ENCODE peak calls at places on chromosomes 13 and 19, in ten cellular contexts. J is brain microvascular endothelial cell; P is WERI-Rb-1; D is CD8-positive, alpha-beta T cell; C is breast epithelium; Q is left lung; W is A673; Y is heart right ventricle; L is ovary; Z is thoracic aorta. I is an unnamed sample. For H3K27me3 and H3K36me3, the result is how much of the 10 kb centered on the place peaks cover.

GRCh38 chr13:76635232-76636021 is 250.8 kb downstream of the KCTD12 start:
- DNase-seq in C (no peak), L (no peak), Q (no peak), P (no peak), Y (no peak), D (no peak), W (no peak), J (no peak), Z (no peak), I (no peak)

GRCh38 chr13:41352935-41353801 is 42.1 kb downstream of the NAA16 start:
- DNase-seq in W (peak), D (peak), L (no peak), P (no peak), J (peak), Z (no peak), Y (peak), Q (no peak), C (no peak), I (no peak)

GRCh38 chr13:26816876-26817275 is 56.3 kb upstream of the GPR12 start:
- DNase-seq in L (no peak), J (no peak), W (no peak), Q (no peak), Y (no peak), D (no peak), P (no peak), C (no peak), Z (no peak), I (no peak)

GRCh38 chr13:92303428-92303827 is 905.0 kb downstream of the GPC5 start:
- DNase-seq in Q (no peak), J (peak), W (no peak), P (no peak), C (no peak), Z (no peak), D (no peak), Y (no peak), L (no peak), I (no peak)

GRCh38 chr13:45464687-45465453 is at the start of gene COG3:
- DNase-seq in W (peak), Q (peak), J (peak), C (peak), Z (peak), D (peak), P (peak), Y (peak), L (peak), I (peak)

GRCh38 chr13:64083396-64083795 is 2667.7 kb upstream of the PCDH20 start:
- DNase-seq in L (no peak), D (no peak), J (no peak), W (no peak), Q (no peak), Z (no peak), C (no peak), P (no peak), Y (no peak), I (no peak)

GRCh38 chr13:91236182-91236581 is 111.3 kb upstream of the MIR17HG start:
- DNase-seq in Y (no peak), Z (no peak), L (no peak), D (no peak), W (no peak), P (no peak), J (no peak), C (no peak), Q (no peak), I (no peak)

GRCh38 chr19:1920644-1921043 is 15.4 kb downstream of the ADAT3 start:
- DNase-seq in C (no peak), L (no peak), Z (no peak), Y (no peak), W (no peak), Q (no peak), D (no peak), P (no peak), J (no peak), I (no peak)

GRCh38 chr19:58388175-58388526 is 1.1 kb downstream of the RPS5 start:
- DNase-seq in J (no peak), W (no peak), D (no peak), Y (no peak), P (no peak), L (no peak), Z (no peak), Q (no peak), C (no peak), I (no peak)

GRCh38 chr19:39941615-39942507 is 7.4 kb upstream of the FCGBP start:
- DNase-seq in L (no peak), P (no peak), Q (no peak), J (peak), Y (peak), W (peak), C (no peak), D (peak), Z (no peak), I (no peak)

GRCh38 chr19:40355975-40356680 is 7.6 kb downstream of the PLD3 start:
- DNase-seq in J (no peak), Z (no peak), D (no peak), L (no peak), W (no peak), P (no peak), C (no peak), Q (peak), Y (no peak), I (no peak)

GRCh38 chr19:3404324-3405260 is 38.2 kb downstream of the NFIC start:
- DNase-seq in J (peak), D (no peak), C (peak), Z (peak), W (peak), P (no peak), L (peak), Y (peak), Q (peak), I (peak)

GRCh38 chr13:49356224-49356623 is 87.6 kb downstream of the CAB39L start:
- DNase-seq in Y (no peak), Q (no peak), L (no peak), J (peak), D (no peak), P (no peak), C (no peak), W (no peak), Z (no peak), I (no peak)

GRCh38 chr13:20492641-20493040 is 33.0 kb downstream of the CRYL1 start:
- DNase-seq in Z (no peak), P (peak), J (peak), C (no peak), W (peak), Y (no peak), L (no peak), D (no peak), Q (no peak), I (no peak)

GRCh38 chr13:77786888-77787287 is 89.4 kb downstream of the SLAIN1 start:
- DNase-seq in L (no peak), Z (no peak), C (no peak), W (no peak), Y (no peak), Q (no peak), J (no peak), D (no peak), P (no peak), I (no peak)

GRCh38 chr19:33699754-33700407 is 78.1 kb downstream of the CHST8 start:
- DNase-seq in D (no peak), C (no peak), P (no peak), Z (no peak), Q (no peak), L (no peak), Y (no peak), W (no peak), J (no peak), I (peak)

GRCh38 chr19:47005873-47006272 is 13.8 kb upstream of the NPAS1 start:
- DNase-seq in Y (no peak), P (no peak), J (no peak), Z (no peak), Q (no peak), W (peak), L (no peak), D (no peak), C (no peak), I (no peak)

GRCh38 chr13:40348096-40348679 is 318.3 kb downstream of the FOXO1 start:
- DNase-seq in Z (no peak), W (no peak), Y (no peak), P (no peak), C (no peak), L (no peak), Q (no peak), D (no peak), J (no peak), I (no peak)

GRCh38 chr13:43546260-43546659 is 240.5 kb downstream of the ENOX1 start:
- DNase-seq in W (no peak), J (no peak), C (no peak), Z (no peak), L (peak), Q (no peak), Y (peak), D (no peak), P (no peak), I (no peak)

GRCh38 chr13:60398949-60399589 is 2.0 kb downstream of the TDRD3 start:
- DNase-seq in Y (no peak), D (no peak), J (no peak), Z (no peak), Q (no peak), L (no peak), C (no peak), P (no peak), W (no peak), I (no peak)

GRCh38 chr19:8224394-8225145 is 15.4 kb downstream of the CERS4 start:
- DNase-seq in D (no peak), W (no peak), J (no peak), L (no peak), C (no peak), Q (no peak), Y (peak), P (no peak), Z (no peak), I (no peak)

GRCh38 chr13:27619711-27620376 is 485 bp downstream of the LNX2 start:
- DNase-seq in D (peak), P (peak), Z (no peak), Q (no peak), L (no peak), Y (peak), J (peak), W (peak), C (peak), I (no peak)

GRCh38 chr13:99955747-99956472 is 15.7 kb downstream of the ZIC5 start:
- DNase-seq in Q (peak), C (no peak), D (no peak), P (peak), W (peak), Y (no peak), J (peak), Z (no peak), L (peak), I (no peak)

GRCh38 chr19:42250666-42251531 is 4.0 kb downstream of the ERF start:
- DNase-seq in Z (no peak), W (peak), C (no peak), Q (no peak), P (no peak), L (peak), D (no peak), J (no peak), Y (no peak), I (peak)

GRCh38 chr13:46031581-46032263 is 20.8 kb downstream of the ZC3H13 start:
- DNase-seq in D (no peak), L (no peak), Q (no peak), Y (no peak), Z (no peak), P (no peak), C (no peak), J (no peak), W (no peak), I (no peak)

DNA sequence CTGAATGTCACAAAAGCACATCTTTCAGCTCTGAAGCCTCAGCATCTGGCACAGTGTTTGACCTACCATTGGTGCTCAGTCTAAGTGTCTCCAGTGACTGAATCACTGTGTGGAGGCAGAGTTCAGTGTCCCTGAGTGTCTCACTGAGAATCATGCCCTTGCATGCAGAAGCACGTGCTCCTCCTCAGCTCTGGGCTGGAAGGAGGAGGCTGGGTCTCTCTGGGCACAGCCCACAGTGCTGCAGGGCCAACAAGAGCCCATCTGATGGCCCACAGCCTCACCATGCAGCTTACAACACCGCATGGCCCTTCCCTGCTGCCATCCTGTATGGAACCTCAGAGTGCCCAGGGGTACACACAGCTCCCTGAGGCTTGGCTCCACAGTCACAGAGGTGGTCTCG is 86.1 kb downstream of the TEX26 start:
- DNase-seq in J (no peak), C (no peak), P (no peak), D (no peak), Q (no peak), Y (no peak), Z (no peak), W (no peak), L (no peak), I (no peak)
- H3K27me3 ChIP-seq in J (under half), C (under half), P (under half), D (under half), Q (under half), Y (under half), Z (under half), W (under half), L (under half), I (under half)

GRCh38 chr13:110353339-110353977 is 46.4 kb downstream of the COL4A2 start:
- DNase-seq in J (no peak), L (no peak), Z (no peak), Q (no peak), W (no peak), Y (no peak), D (no peak), C (no peak), P (peak), I (no peak)

GRCh38 chr13:110354209-110354627 is 47.1 kb downstream of the COL4A2 start:
- DNase-seq in W (no peak), Z (no peak), D (no peak), L (no peak), P (peak), Q (no peak), J (no peak), C (no peak), Y (no peak), I (no peak)

GRCh38 chr13:110354715-110355473 is 47.8 kb downstream of the COL4A2 start:
- DNase-seq in D (no peak), Z (no peak), C (no peak), W (no peak), J (no peak), L (no peak), P (peak), Q (no peak), Y (no peak), I (no peak)

GRCh38 chr13:110351636-110352420 is 44.7 kb downstream of the COL4A2 start:
- DNase-seq in J (no peak), W (no peak), P (peak), Z (no peak), Y (no peak), D (no peak), C (no peak), L (no peak), Q (no peak), I (no peak)

GRCh38 chr13:110352735-110353134 is 45.7 kb downstream of the COL4A2 start:
- DNase-seq in C (no peak), J (no peak), L (no peak), D (no peak), Q (no peak), Y (no peak), Z (no peak), P (peak), W (no peak), I (no peak)
- TF ChIP-seq CTCF in C (no peak), J (peak), L (no peak), D (no peak), Q (no peak), Y (peak), Z (no peak), P (peak), W (peak), I (no peak)

DNA sequence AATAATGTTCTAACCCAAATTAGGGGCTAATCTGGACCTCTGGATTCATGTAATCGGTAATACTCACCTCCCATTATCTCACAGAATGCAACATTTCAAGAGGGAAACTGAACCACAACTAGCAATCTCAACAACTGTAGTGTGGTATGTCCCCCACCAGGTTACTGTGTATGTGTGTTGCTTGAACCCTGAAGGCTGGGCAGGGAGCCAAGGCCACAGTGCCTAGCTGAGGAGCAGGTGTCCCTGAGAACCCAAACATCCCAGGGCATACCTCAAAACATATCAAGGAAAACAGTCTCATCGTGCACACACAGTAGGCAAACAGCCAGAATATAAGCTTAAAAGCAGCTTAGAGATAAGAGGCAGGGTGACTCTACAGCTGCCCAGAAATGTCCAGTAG is 20.5 kb upstream of the NEK3 start:
- DNase-seq in Y (no peak), C (no peak), W (no peak), L (no peak), D (no peak), P (no peak), Z (no peak), Q (no peak), J (no peak), I (no peak)
- H3K36me3 ChIP-seq in Y (half or more), C (under half), W (under half), L (under half), D (under half), P (under half), Z (under half), Q (half or more), J (under half), I (half or more)

GRCh38 chr13:66222926-66223325 is 1007.2 kb downstream of the PCDH9 start:
- DNase-seq in C (no peak), Q (no peak), L (no peak), Z (no peak), J (no peak), W (no peak), Y (no peak), P (no peak), D (no peak), I (no peak)
- H3K27me3 ChIP-seq in C (under half), Q (under half), L (under half), Z (under half), J (under half), W (under half), Y (under half), P (under half), D (under half), I (under half)

DNA sequence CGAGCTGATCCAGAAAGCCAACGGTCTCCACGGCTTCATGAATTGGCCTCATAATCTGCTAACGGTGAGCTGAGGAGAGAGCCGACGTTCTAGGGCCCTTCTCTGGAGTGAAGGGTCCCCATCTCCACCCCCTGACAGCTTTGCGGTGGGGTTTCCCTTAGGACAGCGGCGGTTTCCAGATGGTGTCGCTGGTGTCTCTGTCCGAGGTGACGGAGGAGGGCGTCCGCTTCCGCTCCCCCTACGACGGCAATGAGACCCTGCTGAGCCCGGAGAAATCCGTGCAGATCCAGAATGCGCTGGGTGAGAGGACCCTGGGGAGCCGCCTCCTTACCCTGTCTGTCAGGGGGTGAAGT is 692 bp downstream of the QTRT1 start:
- DNase-seq in Q (no peak), L (no peak), C (no peak), P (peak), W (peak), Y (no peak), J (no peak), D (no peak), Z (no peak), I (no peak)
- TF ChIP-seq CTCF in Q (no peak), L (no peak), C (no peak), P (peak), W (peak), Y (peak), J (no peak), D (no peak), Z (no peak), I (no peak)

DNA sequence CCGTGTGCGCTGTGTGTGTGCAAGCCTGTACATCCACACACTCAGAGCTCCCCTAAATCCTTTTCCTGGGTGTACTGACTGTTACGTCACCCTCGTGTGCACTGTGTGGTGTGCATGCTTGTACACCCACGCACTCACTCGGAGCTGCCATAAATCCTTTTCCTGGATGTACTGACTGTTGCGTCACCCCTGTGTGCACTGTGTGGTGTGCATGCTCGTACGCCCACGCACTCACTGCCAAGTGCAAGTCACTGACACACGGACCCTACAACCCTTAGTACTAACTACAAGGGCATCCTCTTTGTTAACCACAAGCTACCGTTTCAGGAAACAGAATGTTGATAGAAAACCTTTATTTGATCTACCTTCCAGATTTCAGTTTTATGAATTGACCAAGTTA is 983.4 kb downstream of the EFNB2 start:
- DNase-seq in P (no peak), J (no peak), Y (no peak), Z (no peak), D (no peak), L (no peak), C (no peak), Q (no peak), W (peak), I (no peak)
- H3K36me3 ChIP-seq in P (under half), J (under half), Y (under half), Z (under half), D (under half), L (under half), C (under half), Q (under half), W (under half), I (under half)

GRCh38 chr19:50693064-50693975 is 26.3 kb downstream of the SHANK1 start:
- DNase-seq in D (no peak), W (no peak), Z (no peak), L (no peak), J (no peak), C (no peak), P (no peak), Y (no peak), Q (no peak), I (no peak)
- H3K27me3 ChIP-seq in D (under half), W (under half), Z (under half), L (under half), J (under half), C (under half), P (under half), Y (half or more), Q (under half), I (under half)

DNA sequence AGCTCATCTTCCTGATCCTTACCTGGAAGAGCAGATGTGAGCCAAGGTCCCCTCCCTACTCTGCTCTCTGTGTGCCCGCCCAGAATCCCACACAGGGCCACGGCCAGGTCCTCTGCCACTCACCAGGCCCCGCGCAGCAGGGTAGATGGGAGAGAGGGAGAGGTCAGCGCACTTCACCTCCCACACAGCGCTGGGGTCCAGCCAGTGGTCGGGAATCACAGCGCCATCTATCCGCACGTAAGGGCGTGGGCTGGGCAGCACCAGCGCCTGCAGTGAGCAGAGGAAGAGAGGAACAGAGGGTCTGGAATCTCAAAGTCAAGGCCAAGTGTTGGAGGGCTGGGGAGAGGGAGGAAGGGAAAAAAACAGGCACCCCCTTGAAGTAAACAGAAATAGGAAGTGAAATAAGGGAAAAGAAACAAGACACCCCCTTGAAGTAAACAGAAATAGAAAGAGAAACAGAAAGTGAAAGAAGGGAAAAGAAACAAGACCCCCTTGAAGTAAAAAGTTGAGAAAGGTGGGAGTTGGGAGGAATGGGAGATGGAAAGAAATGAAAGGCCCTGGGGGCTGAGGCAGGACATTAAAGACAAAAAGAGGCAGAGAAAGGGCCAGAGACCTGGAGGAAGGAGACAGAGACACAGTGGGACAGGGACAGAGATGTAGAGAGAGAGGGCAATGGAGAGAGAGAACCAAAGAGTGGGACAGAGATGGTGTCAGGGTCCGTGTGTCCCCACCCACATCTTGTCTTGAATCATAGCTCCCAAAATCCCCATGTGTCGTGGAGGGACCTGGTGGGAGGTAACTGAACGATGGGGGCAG is 7.1 kb upstream of the PLA2G4C start:
- DNase-seq in W (no peak), Q (no peak), C (no peak), Y (no peak), Z (no peak), D (no peak), L (no peak), P (no peak), J (no peak), I (no peak)
- TF ChIP-seq CTCF in W (peak), Q (no peak), C (no peak), Y (no peak), Z (no peak), D (no peak), L (no peak), P (no peak), J (peak), I (no peak)

I was measured in upper lobe of right lung.